ENCODE peak calls at places on chromosomes 12 and 14, in seven cellular contexts. P is esophagus muscularis mucosa, T is adrenal gland, J is testis, L is adipocyte, U is HAP-1, Q is A549. O is an unnamed sample.

GRCh38 chr14:101835566-101835965 is 74.1 kb downstream of the PPP2R5C start:
- DNase-seq in U (no peak), L (no peak), Q (no peak), T (no peak), P (no peak), J (no peak), O (no peak)

GRCh38 chr12:89648211-89648930 is 60.3 kb downstream of the ATP2B1 start:
- DNase-seq in U (peak; percentile 69), L (no peak), P (no peak), J (no peak), Q (no peak), T (no peak), O (peak; percentile 41)

GRCh38 chr14:95183532-95184412 is 26.4 kb upstream of the DICER1 start:
- DNase-seq in Q (no peak), L (peak; percentile 34), T (no peak), U (no peak), J (no peak), P (no peak), O (no peak)

GRCh38 chr12:89708793-89709156 is at the start of gene ATP2B1:
- DNase-seq in P (no peak), J (peak; percentile 86), T (peak; percentile 88), L (peak; percentile 94), U (peak; percentile 86), Q (peak; percentile 60), O (peak; percentile 67)

GRCh38 chr12:8677362-8677761 is 14.7 kb upstream of the MFAP5 start:
- DNase-seq in Q (no peak), P (no peak), T (no peak), L (no peak), J (no peak), U (no peak), O (no peak)

GRCh38 chr12:53381739-53382630 is 2.0 kb downstream of the SP1 start:
- DNase-seq in J (peak; percentile 67), U (peak; percentile 66), Q (no peak), L (peak; percentile 78), P (no peak), T (peak; percentile 75), O (no peak)

GRCh38 chr12:131348226-131349010 is 362.5 kb upstream of the SFSWAP start:
- DNase-seq in L (no peak), J (peak; percentile 70), U (no peak), Q (no peak), T (no peak), P (no peak), O (no peak)

GRCh38 chr12:105906545-105906944 is 232.2 kb downstream of the NUAK1 start:
- DNase-seq in L (peak; percentile 72), Q (no peak), P (no peak), U (no peak), T (no peak), J (no peak), O (peak; percentile 61)

GRCh38 chr12:24425601-24425970 is 476.1 kb upstream of the SOX5 start:
- DNase-seq in P (no peak), Q (no peak), U (no peak), T (no peak), J (no peak), L (no peak), O (peak; percentile 65)

GRCh38 chr12:133063556-133063955 is 17.2 kb upstream of the ZNF140 start:
- DNase-seq in L (no peak), P (no peak), U (no peak), T (no peak), J (no peak), Q (no peak), O (no peak)

GRCh38 chr12:64687816-64688599 is 71.2 kb downstream of the GNS start:
- DNase-seq in J (no peak), U (no peak), Q (no peak), P (no peak), L (no peak), T (no peak), O (peak; percentile 35)

GRCh38 chr12:64688715-64689114 is 70.5 kb downstream of the GNS start:
- DNase-seq in T (no peak), Q (no peak), U (no peak), P (no peak), J (no peak), L (no peak), O (no peak)

GRCh38 chr12:64682572-64683277 is 72.4 kb downstream of the RASSF3 start:
- DNase-seq in T (peak; percentile 80), J (no peak), L (no peak), U (peak; percentile 61), P (no peak), Q (no peak), O (peak; percentile 53)

GRCh38 chr12:64685605-64686004 is 73.6 kb downstream of the GNS start:
- DNase-seq in J (no peak), U (no peak), L (no peak), P (no peak), T (no peak), Q (no peak), O (no peak)

DNA sequence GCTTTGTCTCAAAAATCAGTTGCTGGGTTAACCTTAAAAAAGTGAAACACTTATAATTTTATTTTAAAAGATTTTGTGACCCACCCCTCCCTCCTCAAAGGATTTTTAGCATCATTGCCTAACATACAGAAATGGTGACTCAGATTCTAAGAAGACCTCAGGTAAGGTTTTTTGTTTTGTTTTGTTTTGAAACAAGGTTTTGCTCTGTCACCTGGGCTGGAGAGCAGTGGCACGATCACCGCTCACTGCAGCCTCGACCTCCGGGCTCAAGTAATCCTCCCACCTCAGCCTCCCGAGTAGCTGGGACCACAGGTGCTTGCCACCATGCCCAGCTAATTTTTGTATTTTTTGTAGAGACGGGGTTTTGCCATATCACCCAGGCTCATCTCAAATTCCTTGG is 74.1 kb downstream of the GNS start:
- DNase-seq in T (no peak), Q (no peak), L (no peak), J (no peak), P (no peak), U (no peak), O (no peak)
- H3K4me1 ChIP-seq in T (peaks cover 28% of the 10 kb centered on the region), Q (peaks cover 37% of the 10 kb centered on the region), L (peaks cover 17% of the 10 kb centered on the region), J (no peaks in the 10 kb centered on the region), P (peaks cover 68% of the 10 kb centered on the region), U (peaks cover 20% of the 10 kb centered on the region), O (peaks cover 4% of the 10 kb centered on the region)

DNA sequence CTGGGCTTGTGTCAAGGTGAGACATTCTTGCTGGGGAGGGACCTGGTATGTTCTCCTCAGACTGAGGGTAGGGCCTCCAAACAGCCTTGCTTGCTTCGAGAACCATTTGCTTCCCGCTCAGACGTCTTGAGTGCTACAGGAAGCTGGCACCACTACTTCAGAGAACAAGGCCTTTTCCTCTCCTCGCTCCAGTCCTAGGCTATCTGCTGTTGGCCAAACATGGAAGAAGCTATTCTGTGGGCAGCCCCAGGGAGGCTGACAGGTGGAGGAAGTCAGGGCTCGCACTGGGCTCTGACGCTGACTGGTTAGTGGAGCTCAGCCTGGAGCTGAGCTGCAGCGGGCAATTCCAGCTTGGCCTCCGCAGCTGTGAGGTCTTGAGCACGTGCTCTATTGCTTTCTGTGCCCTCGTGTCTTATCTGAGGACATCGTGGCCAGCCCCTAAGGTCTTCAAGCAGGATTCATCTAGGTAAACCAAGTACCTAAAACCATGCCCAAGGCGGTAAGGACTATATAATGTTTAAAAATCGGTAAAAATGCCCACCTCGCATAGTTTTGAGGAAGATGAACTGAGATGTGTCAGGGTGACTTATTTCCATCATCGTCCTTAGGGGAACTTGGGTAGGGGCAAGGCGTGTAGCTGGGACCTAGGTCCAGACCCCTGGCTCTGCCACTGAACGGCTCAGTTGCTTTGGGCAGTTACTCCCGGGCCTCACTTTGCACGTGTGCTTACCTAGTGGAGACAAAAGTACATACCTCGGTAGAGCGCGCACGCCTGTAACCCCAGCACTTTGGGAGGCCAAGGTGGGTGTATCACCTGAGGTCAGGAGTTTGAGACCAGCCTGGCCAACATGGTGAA is 4.3 kb downstream of the GAPDH start:
- DNase-seq in Q (peak; percentile 42), L (peak; percentile 33), P (no peak), J (no peak), T (no peak), U (peak; percentile 54), O (peak; percentile 45)
- H3K4me1 ChIP-seq in Q (peaks cover 57% of the 10 kb centered on the region), L (peaks cover 33% of the 10 kb centered on the region), P (peaks cover 68% of the 10 kb centered on the region), J (peaks cover 34% of the 10 kb centered on the region), T (peaks cover 37% of the 10 kb centered on the region), U (peaks cover 9% of the 10 kb centered on the region), O (peaks cover 39% of the 10 kb centered on the region)

DNA sequence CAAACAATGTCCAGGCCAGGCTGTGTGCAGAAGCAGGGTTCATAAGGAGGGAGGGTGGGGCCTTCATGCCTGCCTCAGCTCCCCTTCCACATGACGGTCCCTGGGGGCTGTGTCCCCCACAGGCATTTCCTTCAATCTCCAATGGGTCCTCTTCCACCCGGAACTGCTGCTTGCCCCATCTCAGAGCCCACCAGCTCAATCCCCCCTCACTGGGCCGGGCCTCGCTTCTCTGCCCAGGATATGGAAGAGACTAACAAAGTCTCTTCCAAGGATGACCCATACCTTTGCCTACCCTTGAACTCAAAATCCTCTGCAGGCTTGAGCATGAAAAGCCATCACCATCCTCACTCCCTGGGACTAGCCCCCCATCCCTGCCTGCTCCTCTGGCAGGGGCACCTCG is 28.4 kb upstream of the FAM181A start:
- DNase-seq in J (no peak), U (no peak), T (no peak), P (no peak), L (no peak), Q (no peak), O (no peak)
- H3K4me1 ChIP-seq in J (peaks cover 9% of the 10 kb centered on the region), U (peaks cover 4% of the 10 kb centered on the region), T (no peaks in the 10 kb centered on the region), P (peaks cover 5% of the 10 kb centered on the region), L (no peaks in the 10 kb centered on the region), Q (no peaks in the 10 kb centered on the region), O (no peaks in the 10 kb centered on the region)

GRCh38 chr12:52041695-52042123 is 9.5 kb upstream of the NR4A1 start:
- DNase-seq in P (no peak), L (peak; percentile 89), T (peak; percentile 45), J (peak; percentile 67), Q (no peak), U (no peak), O (peak; percentile 27)
- H3K4me1 ChIP-seq in P (peaks cover 75% of the 10 kb centered on the region), L (peaks cover 30% of the 10 kb centered on the region), T (peaks cover 38% of the 10 kb centered on the region), J (peaks cover 84% of the 10 kb centered on the region), Q (peaks cover 9% of the 10 kb centered on the region), U (peaks cover under 1% of the 10 kb centered on the region), O (peaks cover 6% of the 10 kb centered on the region)

GRCh38 chr14:49975799-49976198 is 82.9 kb downstream of the ARF6 start:
- DNase-seq in P (no peak), Q (no peak), T (no peak), J (no peak), L (no peak), U (no peak), O (no peak)

GRCh38 chr14:49977126-49977841 is 84.4 kb downstream of the ARF6 start:
- DNase-seq in L (no peak), Q (no peak), J (no peak), U (no peak), P (no peak), T (no peak), O (no peak)

GRCh38 chr14:49982522-49982951 is 89.7 kb downstream of the ARF6 start:
- DNase-seq in L (peak; percentile 95), J (no peak), U (no peak), T (no peak), Q (no peak), P (no peak), O (peak; percentile 93)

GRCh38 chr14:49982082-49982481 is 89.2 kb downstream of the ARF6 start:
- DNase-seq in Q (no peak), T (no peak), U (no peak), P (no peak), L (no peak), J (no peak), O (peak; percentile 51)

DNA sequence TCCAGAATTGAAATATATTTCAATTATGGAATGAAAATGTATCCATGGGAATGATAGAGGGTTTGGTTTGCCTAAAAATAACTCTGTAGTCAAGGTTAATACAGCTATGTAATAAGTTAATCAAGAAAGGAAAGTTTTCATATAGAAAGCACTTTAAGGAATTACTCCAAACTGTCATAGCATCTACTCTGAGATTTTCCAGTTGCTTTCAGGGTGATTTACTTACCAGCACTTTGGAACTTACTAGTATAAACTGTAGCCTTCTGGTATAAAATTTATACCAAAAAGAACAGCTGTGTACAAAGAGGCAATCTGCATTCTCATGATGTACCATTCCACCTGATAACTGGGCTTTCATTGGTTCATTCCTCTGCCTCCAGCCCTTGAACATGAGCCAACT is 87.1 kb downstream of the ARF6 start:
- DNase-seq in T (no peak), J (no peak), L (no peak), P (no peak), U (no peak), Q (no peak), O (no peak)
- H3K4me1 ChIP-seq in T (peaks cover 20% of the 10 kb centered on the region), J (peaks cover 44% of the 10 kb centered on the region), L (peaks cover 34% of the 10 kb centered on the region), P (peaks cover 8% of the 10 kb centered on the region), U (peaks cover 7% of the 10 kb centered on the region), Q (peaks cover 52% of the 10 kb centered on the region), O (peaks cover 31% of the 10 kb centered on the region)